ENCODE peak calls at places on chromosomes 6 and 20, in nine cellular contexts. C, Q, Z, A, J, O, P, W and N are unnamed samples.
A peak's percentile ranks its signal among the peaks of the same experiment; 100 is the strongest.

GRCh38 chr20:3751664-3752385 is 15.7 kb downstream of the ADISSP start:
- DNase-seq in W (peak; percentile 95), Z (peak; percentile 82), P (no peak), C (peak; percentile 75), J (peak; percentile 61), A (peak; percentile 69), O (no peak), Q (no peak), N (no peak)

GRCh38 chr6:5277589-5277988 is 16.3 kb downstream of the FARS2 start:
- DNase-seq in O (no peak), Q (no peak), A (no peak), C (no peak), W (no peak), Z (no peak), P (no peak), J (no peak), N (no peak)

GRCh38 chr6:167827588-167828324 is 1.0 kb downstream of the AFDN start:
- DNase-seq in P (no peak), O (peak; percentile 33), J (peak; percentile 65), Z (peak; percentile 72), W (peak; percentile 55), C (peak; percentile 78), A (peak; percentile 63), Q (peak; percentile 40), N (no peak)

GRCh38 chr6:63352587-63353281 is 33.0 kb upstream of the LGSN start:
- DNase-seq in O (peak; percentile 57), Z (peak; percentile 60), C (no peak), W (peak; percentile 40), J (peak; percentile 58), P (no peak), Q (peak; percentile 17), A (peak; percentile 81), N (no peak)

GRCh38 chr6:4625557-4625956 is 150.6 kb upstream of the CDYL start:
- DNase-seq in Q (no peak), C (no peak), P (no peak), O (no peak), Z (no peak), A (no peak), J (no peak), W (no peak), N (no peak)

GRCh38 chr6:12286381-12287132 is 3.6 kb upstream of the EDN1 start:
- DNase-seq in J (no peak), A (no peak), Z (no peak), O (peak; percentile 82), Q (peak; percentile 88), C (no peak), P (no peak), W (no peak), N (no peak)

GRCh38 chr6:40788661-40789111 is 201.5 kb upstream of the LRFN2 start:
- DNase-seq in A (no peak), P (peak; percentile 59), J (peak; percentile 23), Z (no peak), C (no peak), W (no peak), O (no peak), Q (peak; percentile 43), N (no peak)

GRCh38 chr6:44650947-44651346 is 263.4 kb downstream of the CDC5L start:
- DNase-seq in J (no peak), Q (peak; percentile 60), C (no peak), W (no peak), A (no peak), Z (no peak), O (peak; percentile 72), P (no peak), N (no peak)

GRCh38 chr6:170095273-170095976 is 195.5 kb downstream of the DLL1 start:
- DNase-seq in Q (no peak), J (peak; percentile 11), Z (no peak), O (no peak), A (no peak), W (peak; percentile 19), P (peak; percentile 9), C (peak; percentile 47), N (no peak)

GRCh38 chr20:41072099-41072798 is 43.6 kb downstream of the TOP1 start:
- DNase-seq in O (peak; percentile 90), A (no peak), J (peak; percentile 18), C (no peak), W (no peak), P (no peak), Q (peak; percentile 82), Z (no peak), N (peak; percentile 53)

GRCh38 chr20:6053776-6054688 is at the start of gene LRRN4:
- DNase-seq in Z (no peak), Q (peak; percentile 27), P (no peak), O (peak; percentile 96), A (no peak), W (peak; percentile 79), J (peak; percentile 57), C (no peak), N (no peak)

GRCh38 chr6:131519670-131520436 is 53.2 kb upstream of the ARG1 start:
- DNase-seq in Z (peak; percentile 40), W (peak; percentile 72), Q (peak; percentile 50), C (no peak), P (no peak), O (peak; percentile 58), A (no peak), J (no peak), N (peak; percentile 14)
- TF ChIP-seq CTCF in Z (peak; percentile 54), W (peak; percentile 72), Q (peak; percentile 76), C (peak; percentile 27), P (peak; percentile 72), O (peak; percentile 58), A (peak; percentile 69), J (peak; percentile 49), N (peak; percentile 71)

DNA sequence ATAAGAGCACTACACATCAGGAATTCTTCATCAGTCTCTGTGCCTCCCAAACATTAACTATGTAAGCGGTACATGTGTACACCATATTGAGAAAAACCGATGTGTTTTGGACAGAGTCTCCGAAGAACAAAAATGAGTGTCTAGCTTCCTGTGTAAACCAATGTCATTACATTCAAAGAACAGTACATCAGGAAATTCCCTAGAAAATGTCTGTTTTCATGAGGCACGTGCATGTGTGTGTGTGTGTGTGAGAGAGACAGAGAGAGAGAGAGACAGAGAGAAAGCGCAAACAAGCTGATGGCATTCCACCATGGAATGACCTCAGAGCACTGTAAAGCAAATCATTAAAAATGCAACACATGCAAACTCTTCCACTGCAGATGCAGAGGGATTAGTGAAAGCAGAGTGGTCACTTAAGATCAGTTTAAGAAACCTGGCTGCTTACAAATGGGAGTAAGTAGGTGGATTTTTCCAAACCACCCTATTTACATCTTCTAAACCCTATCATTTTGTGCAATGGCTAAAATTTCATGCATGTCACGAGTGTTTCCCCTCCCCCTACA is 133.9 kb downstream of the HIVEP2 start:
- DNase-seq in P (no peak), J (no peak), W (no peak), Q (peak; percentile 79), O (no peak), A (no peak), Z (no peak), C (no peak), N (peak; percentile 36)
- TF ChIP-seq CTCF in P (no peak), J (no peak), W (no peak), Q (no peak), O (no peak), A (no peak), Z (no peak), C (no peak), N (no peak)

GRCh38 chr20:49914310-49915117 is 815 bp downstream of the SPATA2 start:
- DNase-seq in Z (no peak), O (peak; percentile 39), W (no peak), A (no peak), C (peak; percentile 53), J (peak; percentile 66), P (peak; percentile 35), Q (no peak), N (no peak)
- TF ChIP-seq CTCF in Z (no peak), O (peak; percentile 27), W (no peak), A (peak; percentile 4), C (no peak), J (no peak), P (no peak), Q (no peak), N (no peak)

DNA sequence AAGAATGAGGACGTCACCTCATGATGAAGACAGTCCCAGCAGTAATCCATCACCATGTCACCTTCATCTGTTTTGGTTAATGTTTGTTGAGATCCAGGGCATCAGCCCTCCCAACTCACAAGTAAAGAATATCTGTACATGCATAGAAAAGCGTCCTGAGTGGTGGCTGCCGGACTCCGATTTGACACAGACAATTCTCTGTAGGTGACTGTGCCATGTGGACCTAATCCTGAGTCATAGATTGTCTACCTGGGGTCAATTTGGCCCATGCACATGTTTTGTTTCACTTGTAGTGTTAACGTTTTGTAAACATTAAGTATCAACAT is 168.4 kb upstream of the UST start:
- DNase-seq in Q (no peak), Z (no peak), A (no peak), W (no peak), P (no peak), J (no peak), C (no peak), O (no peak), N (no peak)
- TF ChIP-seq CTCF in Q (no peak), Z (no peak), A (no peak), W (no peak), P (peak; percentile 5), J (no peak), C (peak; percentile 3), O (no peak), N (no peak)

DNA sequence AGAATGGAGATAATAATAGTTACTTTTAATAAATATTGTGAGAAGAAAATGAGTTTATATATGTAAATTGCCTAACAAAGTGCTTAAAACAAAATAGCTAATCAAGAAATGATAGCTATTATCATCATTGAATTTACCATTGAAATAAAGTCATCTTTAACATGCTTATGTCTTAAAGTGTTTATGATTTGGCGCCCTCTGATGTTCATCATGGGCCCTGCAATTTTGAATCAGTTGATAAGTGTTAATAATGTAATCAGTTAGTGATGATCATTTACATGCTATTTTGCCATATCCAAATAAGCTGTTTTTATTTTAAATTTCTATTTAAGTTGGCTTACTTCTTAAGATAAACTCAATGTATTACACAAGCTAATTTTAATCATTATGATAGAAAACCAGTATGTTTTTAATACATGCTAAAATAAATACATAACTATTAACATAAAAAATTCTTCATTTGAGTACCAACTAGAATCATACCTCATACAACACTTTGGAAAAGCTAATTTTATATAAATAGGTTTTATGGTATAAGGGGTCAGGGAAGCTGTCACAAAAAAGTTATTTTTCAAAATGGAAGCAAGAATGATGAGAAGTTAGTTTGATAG is 39.2 kb upstream of the TPD52L1 start:
- DNase-seq in J (peak; percentile 58), O (peak; percentile 74), A (no peak), Q (peak; percentile 63), C (no peak), W (no peak), P (no peak), Z (peak; percentile 40), N (no peak)
- TF ChIP-seq CTCF in J (peak; percentile 80), O (peak; percentile 84), A (peak; percentile 63), Q (peak; percentile 95), C (peak; percentile 63), W (peak; percentile 92), P (peak; percentile 91), Z (peak; percentile 53), N (peak; percentile 88)